ENCODE peak calls at places on chromosome 2, in six cellular contexts. One of them, this sample, is unnamed. For H3K9me3 and H3K4me1, the result is how much of the 10 kb centered on the place peaks cover.

GRCh38 chr2:36438454-36438977 is 82.9 kb downstream of the CRIM1 start:
- DNase-seq in body of pancreas: no peak
- DNase-seq in upper lobe of right lung: no peak
- DNase-seq in heart right ventricle: no peak
- DNase-seq in transverse colon: no peak
- DNase-seq in CD4-positive, CD25-positive, alpha-beta regulatory T cell: no peak
- DNase-seq in this sample: peak

GRCh38 chr2:234026111-234026510 is 24.4 kb upstream of the SPP2 start:
- DNase-seq in upper lobe of right lung: no peak
- DNase-seq in transverse colon: no peak
- DNase-seq in CD4-positive, CD25-positive, alpha-beta regulatory T cell: no peak
- DNase-seq in heart right ventricle: no peak
- DNase-seq in body of pancreas: no peak
- DNase-seq in this sample: no peak

GRCh38 chr2:32009479-32010256 is 1.1 kb downstream of the MEMO1 start:
- DNase-seq in heart right ventricle: peak
- DNase-seq in CD4-positive, CD25-positive, alpha-beta regulatory T cell: peak
- DNase-seq in body of pancreas: peak
- DNase-seq in transverse colon: peak
- DNase-seq in upper lobe of right lung: peak
- DNase-seq in this sample: peak

GRCh38 chr2:236998250-236998649 is 87.4 kb upstream of the COPS8 start:
- DNase-seq in upper lobe of right lung: no peak
- DNase-seq in CD4-positive, CD25-positive, alpha-beta regulatory T cell: no peak
- DNase-seq in body of pancreas: peak
- DNase-seq in transverse colon: no peak
- DNase-seq in heart right ventricle: no peak
- DNase-seq in this sample: no peak

GRCh38 chr2:236512902-236513433 is 56.7 kb upstream of the ACKR3 start:
- DNase-seq in transverse colon: peak
- DNase-seq in heart right ventricle: peak
- DNase-seq in CD4-positive, CD25-positive, alpha-beta regulatory T cell: peak
- DNase-seq in body of pancreas: peak
- DNase-seq in upper lobe of right lung: peak
- DNase-seq in this sample: peak

GRCh38 chr2:241535871-241536639 is 22.5 kb upstream of the BOK start:
- DNase-seq in heart right ventricle: no peak
- DNase-seq in upper lobe of right lung: no peak
- DNase-seq in CD4-positive, CD25-positive, alpha-beta regulatory T cell: no peak
- DNase-seq in body of pancreas: no peak
- DNase-seq in transverse colon: no peak
- DNase-seq in this sample: no peak

GRCh38 chr2:129906861-129907235 is 72.6 kb upstream of the RAB6C start:
- DNase-seq in transverse colon: no peak
- DNase-seq in heart right ventricle: no peak
- DNase-seq in upper lobe of right lung: peak
- DNase-seq in CD4-positive, CD25-positive, alpha-beta regulatory T cell: no peak
- DNase-seq in body of pancreas: no peak
- DNase-seq in this sample: no peak

GRCh38 chr2:27720004-27720551 is 51.4 kb upstream of the MRPL33 start:
- DNase-seq in upper lobe of right lung: no peak
- DNase-seq in heart right ventricle: no peak
- DNase-seq in CD4-positive, CD25-positive, alpha-beta regulatory T cell: peak
- DNase-seq in transverse colon: no peak
- DNase-seq in body of pancreas: no peak
- DNase-seq in this sample: peak

GRCh38 chr2:149070681-149071355 is 32.3 kb downstream of the LYPD6B start:
- DNase-seq in body of pancreas: peak
- DNase-seq in CD4-positive, CD25-positive, alpha-beta regulatory T cell: no peak
- DNase-seq in heart right ventricle: no peak
- DNase-seq in transverse colon: no peak
- DNase-seq in upper lobe of right lung: no peak
- DNase-seq in this sample: no peak

GRCh38 chr2:109290887-109291675 is 162.1 kb downstream of the SH3RF3 start:
- DNase-seq in body of pancreas: peak
- DNase-seq in heart right ventricle: peak
- DNase-seq in upper lobe of right lung: no peak
- DNase-seq in transverse colon: no peak
- DNase-seq in CD4-positive, CD25-positive, alpha-beta regulatory T cell: no peak
- DNase-seq in this sample: no peak

GRCh38 chr2:1518501-1518821 is 105.2 kb downstream of the TPO start:
- DNase-seq in heart right ventricle: no peak
- DNase-seq in CD4-positive, CD25-positive, alpha-beta regulatory T cell: no peak
- DNase-seq in transverse colon: no peak
- DNase-seq in upper lobe of right lung: no peak
- DNase-seq in body of pancreas: no peak
- DNase-seq in this sample: no peak

GRCh38 chr2:227033471-227034148 is 130.4 kb downstream of the COL4A4 start:
- DNase-seq in body of pancreas: peak
- DNase-seq in heart right ventricle: peak
- DNase-seq in upper lobe of right lung: no peak
- DNase-seq in transverse colon: peak
- DNase-seq in CD4-positive, CD25-positive, alpha-beta regulatory T cell: peak
- DNase-seq in this sample: peak

GRCh38 chr2:11697103-11697871 is 27.3 kb upstream of the NTSR2 start:
- DNase-seq in upper lobe of right lung: peak
- DNase-seq in CD4-positive, CD25-positive, alpha-beta regulatory T cell: no peak
- DNase-seq in heart right ventricle: peak
- DNase-seq in transverse colon: no peak
- DNase-seq in body of pancreas: no peak
- DNase-seq in this sample: no peak

DNA sequence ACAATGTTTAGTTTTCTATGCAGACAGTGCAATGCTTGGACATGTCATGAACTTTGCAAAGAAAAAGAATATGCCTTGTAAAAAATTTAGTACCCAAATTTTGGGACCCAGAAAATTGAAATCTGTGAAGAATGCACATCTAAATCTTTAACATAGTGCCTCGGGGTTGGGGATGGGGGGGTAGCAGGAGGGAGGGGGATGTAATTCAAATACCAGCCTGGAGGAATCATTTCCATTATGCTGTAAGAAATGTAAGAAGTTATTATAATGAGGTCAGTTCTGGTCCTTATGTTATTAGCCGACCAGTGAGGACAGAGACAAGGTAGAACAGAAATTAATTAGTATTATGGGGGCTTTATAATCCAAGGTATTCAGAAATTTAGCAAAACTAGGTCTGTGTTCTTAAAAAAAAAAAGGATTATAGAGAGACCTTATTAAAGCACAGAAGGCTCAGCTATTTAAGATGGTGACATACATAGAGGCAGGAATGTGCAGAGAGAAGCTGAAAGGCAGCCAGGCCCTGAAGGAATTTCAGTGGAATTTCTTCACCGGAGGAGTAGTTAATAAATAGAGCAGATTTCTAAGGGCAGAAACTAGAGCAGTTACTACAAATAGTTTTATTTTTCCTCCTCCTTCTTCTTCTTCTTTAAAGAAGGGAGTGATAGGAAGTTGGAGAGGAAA is 89.0 kb upstream of the RBMS1 start:
- DNase-seq in heart right ventricle: no peak
- DNase-seq in upper lobe of right lung: no peak
- DNase-seq in transverse colon: no peak
- DNase-seq in body of pancreas: no peak
- DNase-seq in CD4-positive, CD25-positive, alpha-beta regulatory T cell: no peak
- DNase-seq in this sample: peak
- H3K27ac ChIP-seq in heart right ventricle: peak
- H3K27ac ChIP-seq in upper lobe of right lung: peak
- H3K27ac ChIP-seq in transverse colon: peak
- H3K27ac ChIP-seq in body of pancreas: no peak
- H3K27ac ChIP-seq in CD4-positive, CD25-positive, alpha-beta regulatory T cell: no peak
- H3K27ac ChIP-seq in this sample: peak

GRCh38 chr2:238170386-238171071 is 11.8 kb downstream of the ERFE start:
- DNase-seq in transverse colon: no peak
- DNase-seq in CD4-positive, CD25-positive, alpha-beta regulatory T cell: no peak
- DNase-seq in upper lobe of right lung: peak
- DNase-seq in body of pancreas: no peak
- DNase-seq in heart right ventricle: no peak
- DNase-seq in this sample: no peak

GRCh38 chr2:238168196-238168815 is 9.5 kb downstream of the ERFE start:
- DNase-seq in CD4-positive, CD25-positive, alpha-beta regulatory T cell: peak
- DNase-seq in body of pancreas: no peak
- DNase-seq in upper lobe of right lung: peak
- DNase-seq in heart right ventricle: no peak
- DNase-seq in transverse colon: no peak
- DNase-seq in this sample: no peak

GRCh38 chr2:238171575-238172187 is 12.9 kb downstream of the ERFE start:
- DNase-seq in transverse colon: no peak
- DNase-seq in body of pancreas: no peak
- DNase-seq in CD4-positive, CD25-positive, alpha-beta regulatory T cell: no peak
- DNase-seq in upper lobe of right lung: peak
- DNase-seq in heart right ventricle: no peak
- DNase-seq in this sample: no peak

GRCh38 chr2:238169021-238169707 is 10.4 kb downstream of the ERFE start:
- DNase-seq in body of pancreas: peak
- DNase-seq in heart right ventricle: no peak
- DNase-seq in transverse colon: no peak
- DNase-seq in upper lobe of right lung: peak
- DNase-seq in CD4-positive, CD25-positive, alpha-beta regulatory T cell: no peak
- DNase-seq in this sample: no peak

DNA sequence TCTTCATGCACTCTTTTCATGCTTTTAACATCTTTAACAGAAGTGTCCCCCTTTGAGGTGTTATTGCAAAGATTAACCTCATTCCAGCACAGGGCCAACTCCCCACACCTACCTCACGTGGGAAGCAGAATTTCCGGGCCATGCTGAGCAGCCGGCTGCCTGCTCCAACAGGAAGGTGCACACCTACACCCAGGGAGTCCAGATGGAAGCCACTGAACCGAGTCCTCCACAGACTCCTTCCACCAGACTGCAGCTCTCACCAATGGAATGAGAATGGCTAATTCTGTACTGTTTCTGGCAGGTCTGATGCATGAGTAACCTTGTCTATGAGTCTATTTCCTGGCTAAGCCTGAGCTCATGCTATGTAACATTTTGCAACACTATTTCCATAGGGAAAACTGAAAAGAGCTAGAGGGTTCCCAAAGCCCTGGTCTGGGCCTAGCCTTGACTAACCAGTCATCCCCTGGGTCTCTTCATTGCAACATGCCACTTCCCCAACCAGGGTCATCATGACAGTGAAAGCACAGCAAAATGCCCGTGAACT is 11.0 kb downstream of the ERFE start:
- DNase-seq in upper lobe of right lung: peak
- DNase-seq in transverse colon: no peak
- DNase-seq in CD4-positive, CD25-positive, alpha-beta regulatory T cell: no peak
- DNase-seq in body of pancreas: no peak
- DNase-seq in heart right ventricle: no peak
- DNase-seq in this sample: no peak
- H3K9me3 ChIP-seq in upper lobe of right lung: under half
- H3K9me3 ChIP-seq in transverse colon: under half
- H3K9me3 ChIP-seq in CD4-positive, CD25-positive, alpha-beta regulatory T cell: under half
- H3K9me3 ChIP-seq in body of pancreas: under half
- H3K9me3 ChIP-seq in heart right ventricle: under half
- H3K9me3 ChIP-seq in this sample: under half

GRCh38 chr2:100886054-100886453 is 66.1 kb downstream of the NPAS2 start:
- DNase-seq in upper lobe of right lung: no peak
- DNase-seq in transverse colon: no peak
- DNase-seq in body of pancreas: no peak
- DNase-seq in heart right ventricle: no peak
- DNase-seq in CD4-positive, CD25-positive, alpha-beta regulatory T cell: no peak
- DNase-seq in this sample: no peak
- H3K4me1 ChIP-seq in upper lobe of right lung: under half
- H3K4me1 ChIP-seq in transverse colon: under half
- H3K4me1 ChIP-seq in body of pancreas: half or more
- H3K4me1 ChIP-seq in heart right ventricle: under half
- H3K4me1 ChIP-seq in CD4-positive, CD25-positive, alpha-beta regulatory T cell: under half
- H3K4me1 ChIP-seq in this sample: under half

GRCh38 chr2:23904215-23904614 is 22.7 kb downstream of the ATAD2B start:
- DNase-seq in upper lobe of right lung: no peak
- DNase-seq in transverse colon: no peak
- DNase-seq in body of pancreas: no peak
- DNase-seq in heart right ventricle: no peak
- DNase-seq in CD4-positive, CD25-positive, alpha-beta regulatory T cell: no peak
- DNase-seq in this sample: no peak
- H3K27ac ChIP-seq in upper lobe of right lung: no peak
- H3K27ac ChIP-seq in transverse colon: no peak
- H3K27ac ChIP-seq in body of pancreas: no peak
- H3K27ac ChIP-seq in heart right ventricle: no peak
- H3K27ac ChIP-seq in CD4-positive, CD25-positive, alpha-beta regulatory T cell: no peak
- H3K27ac ChIP-seq in this sample: no peak

GRCh38 chr2:83368461-83368860 is 1090.6 kb downstream of the SUCLG1 start:
- DNase-seq in CD4-positive, CD25-positive, alpha-beta regulatory T cell: no peak
- DNase-seq in transverse colon: no peak
- DNase-seq in heart right ventricle: no peak
- DNase-seq in body of pancreas: no peak
- DNase-seq in upper lobe of right lung: no peak
- DNase-seq in this sample: no peak
- H3K9me3 ChIP-seq in CD4-positive, CD25-positive, alpha-beta regulatory T cell: under half
- H3K9me3 ChIP-seq in transverse colon: under half
- H3K9me3 ChIP-seq in heart right ventricle: under half
- H3K9me3 ChIP-seq in body of pancreas: under half
- H3K9me3 ChIP-seq in upper lobe of right lung: under half
- H3K9me3 ChIP-seq in this sample: under half

GRCh38 chr2:33038230-33038629 is 91.5 kb downstream of the LTBP1 start:
- DNase-seq in body of pancreas: no peak
- DNase-seq in upper lobe of right lung: no peak
- DNase-seq in transverse colon: no peak
- DNase-seq in heart right ventricle: no peak
- DNase-seq in CD4-positive, CD25-positive, alpha-beta regulatory T cell: no peak
- DNase-seq in this sample: no peak

GRCh38 chr2:33042226-33042625 is 95.5 kb downstream of the LTBP1 start:
- DNase-seq in CD4-positive, CD25-positive, alpha-beta regulatory T cell: no peak
- DNase-seq in upper lobe of right lung: no peak
- DNase-seq in heart right ventricle: no peak
- DNase-seq in body of pancreas: no peak
- DNase-seq in transverse colon: no peak
- DNase-seq in this sample: no peak

GRCh38 chr2:33034784-33035183 is 88.0 kb downstream of the LTBP1 start:
- DNase-seq in transverse colon: no peak
- DNase-seq in upper lobe of right lung: no peak
- DNase-seq in CD4-positive, CD25-positive, alpha-beta regulatory T cell: no peak
- DNase-seq in heart right ventricle: peak
- DNase-seq in body of pancreas: peak
- DNase-seq in this sample: no peak

GRCh38 chr2:33040541-33040940 is 93.8 kb downstream of the LTBP1 start:
- DNase-seq in heart right ventricle: no peak
- DNase-seq in transverse colon: no peak
- DNase-seq in upper lobe of right lung: no peak
- DNase-seq in CD4-positive, CD25-positive, alpha-beta regulatory T cell: no peak
- DNase-seq in body of pancreas: no peak
- DNase-seq in this sample: no peak

GRCh38 chr2:33038799-33039198 is 92.0 kb downstream of the LTBP1 start:
- DNase-seq in upper lobe of right lung: no peak
- DNase-seq in CD4-positive, CD25-positive, alpha-beta regulatory T cell: no peak
- DNase-seq in body of pancreas: no peak
- DNase-seq in heart right ventricle: no peak
- DNase-seq in transverse colon: no peak
- DNase-seq in this sample: no peak
- H3K4me1 ChIP-seq in upper lobe of right lung: under half
- H3K4me1 ChIP-seq in CD4-positive, CD25-positive, alpha-beta regulatory T cell: under half
- H3K4me1 ChIP-seq in body of pancreas: under half
- H3K4me1 ChIP-seq in heart right ventricle: under half
- H3K4me1 ChIP-seq in transverse colon: under half
- H3K4me1 ChIP-seq in this sample: under half

GRCh38 chr2:113217455-113218282 is 43.9 kb downstream of the PSD4 start:
- DNase-seq in body of pancreas: no peak
- DNase-seq in upper lobe of right lung: no peak
- DNase-seq in CD4-positive, CD25-positive, alpha-beta regulatory T cell: no peak
- DNase-seq in transverse colon: no peak
- DNase-seq in heart right ventricle: peak
- DNase-seq in this sample: peak
- H3K27ac ChIP-seq in body of pancreas: peak
- H3K27ac ChIP-seq in upper lobe of right lung: peak
- H3K27ac ChIP-seq in CD4-positive, CD25-positive, alpha-beta regulatory T cell: no peak
- H3K27ac ChIP-seq in transverse colon: peak
- H3K27ac ChIP-seq in heart right ventricle: peak
- H3K27ac ChIP-seq in this sample: peak

This sample was measured in SJCRH30.